ENCODE peak calls at places on chromosomes 6 and 20, in nine cellular contexts. S is amniotic stem cell, C is heart right ventricle, M is activated B cell treated with CpG ODN at 0.5 μM for 24 hours, B is M059J, H is NCI-H1694 treated with DMSO at 0.1 percent for 48 hours, Q is astrocyte of the spinal cord, P is suprapubic skin, L is NCI-H774. E is an unnamed sample.

GRCh38 chr20:17772005-17772343 is 72.2 kb downstream of the BANF2 start:
- DNase-seq in M (no peak), S (no peak), B (no peak), L (no peak), Q (no peak), C (no peak), H (no peak), P (no peak), E (no peak)

GRCh38 chr6:38673397-38674165 is 29.4 kb downstream of the GLO1 start:
- DNase-seq in S (no peak), P (no peak), H (no peak), C (no peak), Q (no peak), M (no peak), B (peak; percentile 9), L (no peak), E (no peak)

GRCh38 chr6:73710470-73710869 is 14.5 kb downstream of the CD109 start:
- DNase-seq in C (no peak), S (no peak), L (no peak), M (no peak), B (peak; percentile 90), H (no peak), P (no peak), Q (peak; percentile 68), E (no peak)

GRCh38 chr6:30939473-30939872 is 1.3 kb upstream of the MUCL3 start:
- DNase-seq in Q (no peak), B (peak; percentile 46), P (no peak), H (no peak), L (no peak), S (no peak), C (no peak), M (no peak), E (no peak)

GRCh38 chr6:39411465-39411864 is 89.0 kb upstream of the KCNK16 start:
- DNase-seq in M (no peak), Q (peak; percentile 40), C (no peak), P (no peak), B (peak; percentile 60), S (no peak), H (no peak), L (no peak), E (no peak)

GRCh38 chr6:43254138-43254817 is 11.0 kb downstream of the TTBK1 start:
- DNase-seq in C (no peak), H (no peak), M (no peak), S (no peak), B (no peak), Q (no peak), L (no peak), P (no peak), E (no peak)

GRCh38 chr20:10190456-10190855 is 28.2 kb upstream of the SNAP25 start:
- DNase-seq in M (no peak), Q (no peak), H (no peak), B (no peak), S (no peak), P (no peak), C (no peak), L (no peak), E (no peak)

GRCh38 chr6:31143148-31143547 is 4.3 kb upstream of the PSORS1C2 start:
- DNase-seq in P (no peak), S (peak; percentile 56), C (peak; percentile 72), M (no peak), L (no peak), H (no peak), B (peak; percentile 86), Q (peak; percentile 71), E (no peak)

GRCh38 chr20:60299951-60300350 is 341.7 kb downstream of the CDH26 start:
- DNase-seq in P (peak; percentile 55), B (no peak), L (no peak), M (no peak), S (no peak), H (no peak), C (no peak), Q (no peak), E (no peak)

GRCh38 chr20:63553933-63554290 is at the start of gene FNDC11:
- DNase-seq in L (no peak), C (peak; percentile 42), B (no peak), H (no peak), P (no peak), S (no peak), M (peak; percentile 70), Q (peak; percentile 10), E (no peak)

GRCh38 chr20:10551732-10552724 is 116.9 kb downstream of the SLX4IP start:
- DNase-seq in H (no peak), Q (peak; percentile 19), C (no peak), L (no peak), B (no peak), P (no peak), S (no peak), M (no peak), E (no peak)

GRCh38 chr6:43773050-43773956 is 3.3 kb downstream of the VEGFA start:
- DNase-seq in H (no peak), M (peak; percentile 46), B (peak; percentile 53), Q (peak; percentile 17), P (no peak), S (no peak), C (peak; percentile 70), L (peak; percentile 13), E (no peak)

GRCh38 chr6:163564536-163564935 is 150.0 kb downstream of the QKI start:
- DNase-seq in M (no peak), Q (no peak), L (peak; percentile 23), S (no peak), P (no peak), B (no peak), C (no peak), H (no peak), E (no peak)

GRCh38 chr6:35087361-35088280 is 53.5 kb downstream of the TCP11 start:
- DNase-seq in P (no peak), L (no peak), S (no peak), H (no peak), M (no peak), C (peak; percentile 44), B (no peak), Q (no peak), E (no peak)

GRCh38 chr20:57876163-57876562 is 166.3 kb upstream of the PMEPA1 start:
- DNase-seq in L (no peak), H (no peak), P (no peak), Q (no peak), C (no peak), B (no peak), S (no peak), M (no peak), E (no peak)

GRCh38 chr6:106746660-106747059 is 117.3 kb downstream of the QRSL1 start:
- DNase-seq in S (no peak), Q (peak; percentile 22), B (peak; percentile 99), H (no peak), L (no peak), C (no peak), P (no peak), M (no peak), E (peak; percentile 1)

GRCh38 chr6:36033935-36034334 is 6.3 kb downstream of the MAPK14 start:
- DNase-seq in B (peak; percentile 36), P (no peak), L (no peak), H (no peak), M (no peak), C (no peak), S (no peak), Q (peak; percentile 11), E (no peak)

GRCh38 chr6:166589786-166590574 is 3.5 kb upstream of the RAMACL start:
- DNase-seq in C (no peak), H (no peak), Q (no peak), S (no peak), P (no peak), B (no peak), L (no peak), M (no peak), E (no peak)

GRCh38 chr6:130215526-130215925 is 7.2 kb downstream of the SAMD3 start:
- DNase-seq in S (no peak), H (no peak), L (no peak), C (no peak), B (no peak), M (no peak), P (no peak), Q (no peak), E (no peak)

GRCh38 chr20:11261533-11262000 is 587.8 kb upstream of the JAG1 start:
- DNase-seq in M (no peak), S (peak; percentile 1), B (peak; percentile 97), H (no peak), Q (peak; percentile 97), C (no peak), P (no peak), L (no peak), E (no peak)

GRCh38 chr6:135703621-135704020 is 147.9 kb upstream of the PDE7B start:
- DNase-seq in S (no peak), B (no peak), L (no peak), H (no peak), P (no peak), Q (no peak), M (no peak), C (no peak), E (no peak)

GRCh38 chr6:38525888-38526287 is 113.8 kb downstream of the BTBD9 start:
- DNase-seq in H (no peak), S (no peak), B (no peak), P (no peak), Q (no peak), M (no peak), C (no peak), L (no peak), E (no peak)

GRCh38 chr6:89057759-89058158 is 22.8 kb upstream of the PNRC1 start:
- DNase-seq in Q (no peak), H (no peak), B (no peak), L (no peak), C (no peak), M (no peak), S (no peak), P (no peak), E (no peak)

GRCh38 chr6:89818977-89819335 is 638 bp downstream of the MDN1 start:
- DNase-seq in B (peak; percentile 27), P (no peak), H (no peak), L (peak; percentile 17), C (no peak), S (no peak), M (no peak), Q (peak; percentile 44), E (no peak)

GRCh38 chr6:14499804-14500203 is 382.2 kb downstream of the CD83 start:
- DNase-seq in L (no peak), B (peak; percentile 98), S (peak; percentile 79), Q (peak; percentile 84), M (no peak), C (no peak), H (no peak), P (no peak), E (peak; percentile 75)

GRCh38 chr20:32485770-32486248 is 99.3 kb downstream of the NOL4L start:
- DNase-seq in C (no peak), P (no peak), L (no peak), B (no peak), M (no peak), H (no peak), Q (no peak), S (no peak), E (no peak)

GRCh38 chr6:46674410-46674809 is 13.3 kb upstream of the TDRD6 start:
- DNase-seq in Q (no peak), H (no peak), S (no peak), L (no peak), B (no peak), C (no peak), P (no peak), M (no peak), E (no peak)

GRCh38 chr6:119390276-119390793 is 40.8 kb upstream of the MAN1A1 start:
- DNase-seq in H (no peak), C (no peak), P (no peak), M (no peak), L (no peak), B (peak; percentile 0), Q (no peak), S (no peak), E (no peak)

E was measured in BJ.